ENCODE peak calls at places on chromosome 6, in six cellular contexts. U is GM12892, D is mucosa of gallbladder, H is germinal center, J is ELR, G is tibial artery. S is an unnamed sample.

GRCh38 chr6:291697-292505 is at the start of gene DUSP22:
- DNase-seq in J (peak), D (peak), U (peak), H (peak), G (peak), S (peak)

GRCh38 chr6:107333491-107333890 is 125.9 kb downstream of the PDSS2 start:
- DNase-seq in U (no peak), H (no peak), D (no peak), G (no peak), J (no peak), S (no peak)

GRCh38 chr6:51490101-51490500 is 597.3 kb downstream of the PKHD1 start:
- DNase-seq in J (no peak), H (no peak), D (no peak), U (no peak), G (no peak), S (no peak)

GRCh38 chr6:30942338-30943060 is 1.7 kb downstream of the MUCL3 start:
- DNase-seq in G (no peak), U (no peak), H (no peak), D (peak), J (peak), S (peak)

GRCh38 chr6:46509981-46510510 is 18.8 kb upstream of the RCAN2 start:
- DNase-seq in H (no peak), D (no peak), G (no peak), U (no peak), J (no peak), S (no peak)

GRCh38 chr6:28383235-28384142 is 16.1 kb downstream of the ZSCAN12 start:
- DNase-seq in H (peak), J (peak), G (peak), D (peak), U (no peak), S (peak)

GRCh38 chr6:14117158-14118090 is at the start of gene CD83:
- DNase-seq in H (peak), U (peak), D (peak), G (no peak), J (peak), S (peak)

GRCh38 chr6:105326838-105327745 is 75.8 kb downstream of the PREP start:
- DNase-seq in J (peak), U (no peak), D (no peak), H (no peak), G (no peak), S (peak)

GRCh38 chr6:84752118-84752850 is 12.1 kb downstream of the TBX18 start:
- DNase-seq in U (no peak), D (no peak), J (peak), G (no peak), H (no peak), S (peak)

GRCh38 chr6:39367661-39368060 is 45.2 kb upstream of the KCNK16 start:
- DNase-seq in J (no peak), H (no peak), G (no peak), U (no peak), D (no peak), S (no peak)

GRCh38 chr6:20223119-20223518 is 10.8 kb upstream of the MBOAT1 start:
- DNase-seq in H (no peak), G (no peak), U (no peak), D (no peak), J (no peak), S (no peak)

GRCh38 chr6:31752739-31753319 is 9.6 kb upstream of the SAPCD1 start:
- DNase-seq in G (no peak), U (no peak), J (peak), H (no peak), D (no peak), S (peak)

GRCh38 chr6:143333081-143333480 is 117.4 kb downstream of the ADAT2 start:
- DNase-seq in G (no peak), U (no peak), J (peak), D (no peak), H (no peak), S (peak)

GRCh38 chr6:39228992-39229767 is at the start of gene KCNK5:
- DNase-seq in J (peak), D (peak), G (peak), U (peak), H (peak), S (no peak)

GRCh38 chr6:12748815-12749521 is 32.4 kb downstream of the PHACTR1 start:
- DNase-seq in J (peak), U (no peak), G (no peak), D (no peak), H (no peak), S (peak)

GRCh38 chr6:43331876-43332275 is 23.2 kb upstream of the CRIP3 start:
- DNase-seq in G (no peak), J (no peak), U (no peak), H (no peak), D (no peak), S (no peak)

GRCh38 chr6:42616716-42617115 is 52.9 kb downstream of the UBR2 start:
- DNase-seq in H (no peak), G (no peak), D (no peak), U (no peak), J (peak), S (no peak)

GRCh38 chr6:43308101-43308989 is at the start of gene CRIP3:
- DNase-seq in J (peak), U (no peak), D (no peak), G (no peak), H (peak), S (peak)

GRCh38 chr6:70413829-70414494 is 654 bp downstream of the FAM135A start:
- DNase-seq in D (no peak), H (peak), U (no peak), G (no peak), J (peak), S (peak)

GRCh38 chr6:84033523-84034451 is at the start of gene MRAP2:
- DNase-seq in G (peak), H (peak), U (no peak), J (peak), D (no peak), S (no peak)

GRCh38 chr6:33297406-33297955 is 1.3 kb downstream of the RGL2 start:
- DNase-seq in G (peak), U (peak), J (no peak), H (peak), D (peak), S (no peak)

GRCh38 chr6:112163295-112164257 is 76.2 kb downstream of the FAM229B start:
- DNase-seq in U (peak), H (peak), D (peak), G (no peak), J (peak), S (peak)

GRCh38 chr6:54291738-54292137 is 16.5 kb upstream of the TINAG start:
- DNase-seq in J (peak), U (no peak), H (no peak), G (no peak), D (no peak), S (peak)

GRCh38 chr6:111552999-111553398 is 52.7 kb downstream of the TRAF3IP2 start:
- DNase-seq in G (no peak), U (no peak), J (no peak), D (no peak), H (no peak), S (no peak)

GRCh38 chr6:110682460-110682853 is 132.8 kb downstream of the CDK19 start:
- DNase-seq in G (no peak), U (no peak), D (peak), H (peak), J (peak), S (peak)

GRCh38 chr6:42224222-42225042 is 6.8 kb upstream of the MRPS10 start:
- DNase-seq in H (no peak), G (no peak), J (peak), D (no peak), U (peak), S (peak)

GRCh38 chr6:118660218-118660569 is 8.8 kb upstream of the CEP85L start:
- DNase-seq in G (no peak), J (peak), D (peak), H (no peak), U (no peak), S (peak)

GRCh38 chr6:112690497-112691202 is 343.5 kb downstream of the RFPL4B start:
- DNase-seq in J (peak), U (no peak), G (no peak), H (no peak), D (no peak), S (peak)

GRCh38 chr6:141208101-141208500 is 924.6 kb upstream of the GJE1 start:
- DNase-seq in G (no peak), U (no peak), D (no peak), H (no peak), J (no peak), S (no peak)

GRCh38 chr6:13831623-13832022 is 17.3 kb upstream of the MCUR1 start:
- DNase-seq in D (no peak), U (no peak), G (no peak), J (no peak), H (no peak), S (no peak)